ENCODE peak calls at places on chromosomes 5 and 9, in seven cellular contexts. E is substantia nigra; U is D341Med; A is ureter; X is AML-193; Y is activated effector memory CD4-positive, alpha-beta T cell treated with anti-CD3 and anti-CD28 coated beads, Interleukin-2, amount 50 U/mL, for 16 hours; K is activated CD4-positive, CD25-positive, alpha-beta regulatory T cell. Q is an unnamed sample.

GRCh38 chr5:170585278-170585677 is 81.5 kb downstream of the KCNIP1 start:
- DNase-seq in E (no peak), U (no peak), A (no peak), X (no peak), Y (no peak), K (no peak), Q (no peak)

GRCh38 chr5:20572560-20572959 is 584.6 kb upstream of the CDH18 start:
- DNase-seq in E (no peak), U (no peak), A (no peak), X (peak; percentile 73), Y (no peak), K (no peak), Q (peak; percentile 64)

GRCh38 chr5:83084336-83084735 is 7.0 kb downstream of the XRCC4 start:
- DNase-seq in E (no peak), U (no peak), A (no peak), X (no peak), Y (no peak), K (no peak), Q (no peak)

GRCh38 chr5:78102498-78102897 is 192.0 kb downstream of the AP3B1 start:
- DNase-seq in E (no peak), U (no peak), A (no peak), X (no peak), Y (no peak), K (no peak), Q (no peak)

GRCh38 chr9:37639109-37639748 is 11.5 kb upstream of the FRMPD1 start:
- DNase-seq in E (no peak), U (no peak), A (no peak), X (no peak), Y (no peak), K (no peak), Q (peak; percentile 67)

GRCh38 chr5:122192883-122193496 is 63.6 kb downstream of the ZNF474 start:
- DNase-seq in E (no peak), U (peak; percentile 60), A (peak; percentile 52), X (peak; percentile 74), Y (no peak), K (no peak), Q (peak; percentile 76)

GRCh38 chr9:94913550-94913949 is 187.1 kb downstream of the AOPEP start:
- DNase-seq in E (no peak), U (no peak), A (no peak), X (no peak), Y (no peak), K (no peak), Q (no peak)

GRCh38 chr5:127935398-127935797 is 148.2 kb upstream of the SLC12A2 start:
- DNase-seq in E (no peak), U (no peak), A (no peak), X (no peak), Y (no peak), K (no peak), Q (no peak)

GRCh38 chr5:28473531-28474107 is 1435.2 kb upstream of the CDH9 start:
- DNase-seq in E (no peak), U (no peak), A (no peak), X (no peak), Y (no peak), K (no peak), Q (peak; percentile 15)

GRCh38 chr5:72288923-72289322 is 31.1 kb downstream of the MRPS27 start:
- DNase-seq in E (no peak), U (peak; percentile 75), A (no peak), X (no peak), Y (no peak), K (no peak), Q (no peak)

GRCh38 chr9:124429530-124429867 is 14.3 kb upstream of the PSMB7 start:
- DNase-seq in E (no peak), U (no peak), A (no peak), X (no peak), Y (no peak), K (no peak), Q (no peak)

GRCh38 chr9:134381671-134382505 is 55.6 kb downstream of the RXRA start:
- DNase-seq in E (no peak), U (no peak), A (peak; percentile 78), X (peak; percentile 46), Y (peak; percentile 79), K (no peak), Q (peak; percentile 65)

GRCh38 chr5:98772415-98773213 is 849 bp upstream of the RGMB start:
- DNase-seq in E (peak; percentile 27), U (peak; percentile 76), A (peak; percentile 75), X (no peak), Y (peak; percentile 86), K (peak; percentile 13), Q (peak; percentile 79)

GRCh38 chr5:53023969-53024368 is 34.8 kb downstream of the ITGA2 start:
- DNase-seq in E (no peak), U (no peak), A (no peak), X (peak; percentile 72), Y (no peak), K (no peak), Q (no peak)

GRCh38 chr5:158821321-158821720 is 278.4 kb downstream of the EBF1 start:
- DNase-seq in E (no peak), U (no peak), A (no peak), X (no peak), Y (no peak), K (no peak), Q (no peak)

GRCh38 chr5:178382689-178383276 is 150.2 kb upstream of the PHYKPL start:
- DNase-seq in E (no peak), U (no peak), A (no peak), X (no peak), Y (no peak), K (no peak), Q (no peak)

GRCh38 chr9:31034311-31034710 is 1350.1 kb upstream of the ACO1 start:
- DNase-seq in E (no peak), U (no peak), A (no peak), X (no peak), Y (no peak), K (no peak), Q (no peak)

GRCh38 chr9:112169368-112169767 is 5.7 kb downstream of the SUSD1 start:
- DNase-seq in E (no peak), U (no peak), A (no peak), X (no peak), Y (no peak), K (no peak), Q (no peak)

GRCh38 chr5:141882594-141883183 is 4.5 kb upstream of the PCDH1 start:
- DNase-seq in E (no peak), U (no peak), A (no peak), X (no peak), Y (no peak), K (no peak), Q (no peak)

GRCh38 chr9:33256236-33256635 is 8.3 kb downstream of the BAG1 start:
- DNase-seq in E (no peak), U (no peak), A (no peak), X (no peak), Y (no peak), K (no peak), Q (no peak)

GRCh38 chr9:34783951-34784487 is 74.1 kb upstream of the CCL21 start:
- DNase-seq in E (no peak), U (no peak), A (no peak), X (no peak), Y (no peak), K (no peak), Q (no peak)

GRCh38 chr9:89542461-89543021 is 44.6 kb upstream of the SEMA4D start:
- DNase-seq in E (peak; percentile 43), U (no peak), A (no peak), X (no peak), Y (no peak), K (no peak), Q (no peak)

GRCh38 chr5:116035123-116035522 is 2.9 kb downstream of the ARL14EPL start:
- DNase-seq in E (no peak), U (no peak), A (no peak), X (no peak), Y (no peak), K (no peak), Q (no peak)

GRCh38 chr9:37290366-37290765 is 132.1 kb upstream of the GRHPR start:
- DNase-seq in E (no peak), U (no peak), A (no peak), X (no peak), Y (no peak), K (no peak), Q (no peak)

GRCh38 chr9:135508211-135508820 is 7.8 kb downstream of the MRPS2 start:
- DNase-seq in E (no peak), U (no peak), A (no peak), X (no peak), Y (peak; percentile 38), K (no peak), Q (no peak)

GRCh38 chr5:59893436-59894227 is at the start of gene PDE4D:
- DNase-seq in E (peak; percentile 23), U (peak; percentile 58), A (peak; percentile 57), X (no peak), Y (no peak), K (no peak), Q (peak; percentile 52)

GRCh38 chr5:180120221-180121101 is 48.9 kb upstream of the RNF130 start:
- DNase-seq in E (no peak), U (no peak), A (no peak), X (no peak), Y (peak; percentile 44), K (no peak), Q (no peak)

GRCh38 chr5:44885903-44886302 is 77.2 kb downstream of the MRPS30 start:
- DNase-seq in E (no peak), U (no peak), A (no peak), X (no peak), Y (no peak), K (no peak), Q (peak; percentile 56)

GRCh38 chr9:121478816-121479676 is 20.6 kb downstream of the GGTA1 start:
- DNase-seq in E (no peak), U (no peak), A (no peak), X (no peak), Y (no peak), K (no peak), Q (no peak)

GRCh38 chr5:157460921-157461792 is 1.1 kb downstream of the NIPAL4 start:
- DNase-seq in E (no peak), U (no peak), A (peak; percentile 53), X (no peak), Y (peak; percentile 58), K (no peak), Q (no peak)

GRCh38 chr5:142984016-142984415 is 213.8 kb downstream of the ARHGAP26 start:
- DNase-seq in E (no peak), U (no peak), A (no peak), X (peak; percentile 7), Y (no peak), K (no peak), Q (no peak)

GRCh38 chr5:143682221-143682620 is 129.7 kb upstream of the HMHB1 start:
- DNase-seq in E (no peak), U (peak; percentile 22), A (no peak), X (no peak), Y (no peak), K (no peak), Q (no peak)

GRCh38 chr9:134210908-134211810 is 46.8 kb upstream of the RNU6ATAC start:
- DNase-seq in E (peak; percentile 46), U (no peak), A (no peak), X (no peak), Y (no peak), K (no peak), Q (no peak)

GRCh38 chr5:56516936-56517521 is 283.9 kb upstream of the ANKRD55 start:
- DNase-seq in E (no peak), U (peak; percentile 36), A (peak; percentile 54), X (peak; percentile 57), Y (no peak), K (no peak), Q (no peak)

GRCh38 chr9:38026021-38026809 is 42.8 kb downstream of the SHB start:
- DNase-seq in E (no peak), U (no peak), A (no peak), X (no peak), Y (no peak), K (no peak), Q (peak; percentile 95)